ENCODE peak calls at places on chromosomes 16 and 17, in four cellular contexts. V is HT1080, H is HFFc6, T is esophagus muscularis mucosa. L is an unnamed sample.

GRCh38 chr17:27569257-27569722 is 61.7 kb upstream of the LGALS9 start:
- DNase-seq in H (no peak), V (peak), T (no peak), L (peak)

GRCh38 chr17:7563115-7563869 is 1.6 kb downstream of the SENP3 start:
- DNase-seq in H (no peak), T (no peak), V (no peak), L (no peak)

GRCh38 chr16:49625311-49626035 is 230.4 kb downstream of the ZNF423 start:
- DNase-seq in T (no peak), H (no peak), V (no peak), L (no peak)

GRCh38 chr17:39791296-39791992 is 53.7 kb downstream of the GRB7 start:
- DNase-seq in H (no peak), V (no peak), T (no peak), L (no peak)

GRCh38 chr16:2253293-2253692 is 1.9 kb upstream of the ECI1 start:
- DNase-seq in V (no peak), T (no peak), H (no peak), L (no peak)

GRCh38 chr17:37147301-37147812 is 198.6 kb downstream of the AATF start:
- DNase-seq in V (peak), T (no peak), H (no peak), L (peak)

GRCh38 chr17:77957215-77957868 is 1.2 kb upstream of the TNRC6C start:
- DNase-seq in T (peak), H (no peak), V (no peak), L (peak)

GRCh38 chr17:49944451-49944850 is 24.5 kb upstream of the DLX4 start:
- DNase-seq in T (no peak), V (no peak), H (no peak), L (no peak)

GRCh38 chr16:48525201-48526057 is 84.6 kb downstream of the N4BP1 start:
- DNase-seq in V (no peak), T (no peak), H (no peak), L (no peak)

GRCh38 chr17:2064980-2065785 is 10.3 kb downstream of the HIC1 start:
- DNase-seq in H (peak), V (peak), T (no peak), L (peak)

GRCh38 chr16:56910654-56911539 is 21.0 kb upstream of the HERPUD1 start:
- DNase-seq in T (no peak), H (peak), V (peak), L (peak)

GRCh38 chr17:15965510-15965909 is 20.6 kb downstream of the ADORA2B start:
- DNase-seq in H (no peak), T (no peak), V (no peak), L (no peak)

GRCh38 chr16:8721693-8722348 is 47.4 kb downstream of the ABAT start:
- DNase-seq in V (no peak), T (no peak), H (no peak), L (no peak)

GRCh38 chr17:19250421-19251141 is 13.4 kb downstream of the EPN2 start:
- DNase-seq in T (no peak), H (no peak), V (no peak), L (no peak)

GRCh38 chr17:28347261-28347891 is 10.0 kb downstream of the POLDIP2 start:
- DNase-seq in T (no peak), H (peak), V (peak), L (peak)

GRCh38 chr17:75661531-75661930 is 5.4 kb downstream of the RECQL5 start:
- DNase-seq in T (no peak), H (no peak), V (no peak), L (no peak)

GRCh38 chr16:81511371-81511770 is 66.8 kb downstream of the CMIP start:
- DNase-seq in T (no peak), H (peak), V (peak), L (peak)

GRCh38 chr17:57459286-57459915 is 203.1 kb downstream of the MSI2 start:
- DNase-seq in H (peak), V (peak), T (no peak), L (peak)